ENCODE peak calls at places on chromosome X, in four cellular contexts. F is H1, C is GM12878, A is HepG2. D is an unnamed sample.

GRCh38 chrX:68945603-68946228 is 116.9 kb downstream of the EFNB1 start:
- DNase-seq in F (no peak), C (no peak), A (no peak), D (no peak)

GRCh38 chrX:25810202-25810601 is 327.9 kb upstream of the MAGEB18 start:
- DNase-seq in F (no peak), C (no peak), A (no peak), D (no peak)

GRCh38 chrX:37846141-37846540 is 1.2 kb downstream of the DYNLT3 start:
- DNase-seq in F (no peak), C (no peak), A (no peak), D (no peak)

GRCh38 chrX:72712094-72712755 is 1.9 kb downstream of the PHKA1 start:
- DNase-seq in F (no peak), C (no peak), A (no peak), D (peak; percentile 34)

GRCh38 chrX:18983711-18984380 is at the start of gene PHKA2:
- DNase-seq in F (no peak), C (no peak), A (peak; percentile 29), D (peak; percentile 83)

GRCh38 chrX:29231800-29232199 is 644.6 kb downstream of the IL1RAPL1 start:
- DNase-seq in F (no peak), C (no peak), A (no peak), D (no peak)

GRCh38 chrX:7108995-7109634 is 38.4 kb upstream of the STS start:
- DNase-seq in F (no peak), C (no peak), A (no peak), D (no peak)

GRCh38 chrX:17553451-17553850 is 178.5 kb downstream of the NHS start:
- DNase-seq in F (no peak), C (no peak), A (no peak), D (no peak)

GRCh38 chrX:96889726-96890125 is 6.0 kb downstream of the RPA4 start:
- DNase-seq in F (no peak), C (no peak), A (peak; percentile 0), D (no peak)

GRCh38 chrX:132520213-132520612 is 31.4 kb upstream of the MBNL3 start:
- DNase-seq in F (no peak), C (no peak), A (peak; percentile 40), D (no peak)

GRCh38 chrX:149398027-149398426 is 107.1 kb downstream of the IDS start:
- DNase-seq in F (peak; percentile 17), C (no peak), A (no peak), D (no peak)

GRCh38 chrX:79573760-79574159 is 206.6 kb upstream of the ITM2A start:
- DNase-seq in F (no peak), C (no peak), A (no peak), D (no peak)

GRCh38 chrX:79572566-79572965 is 205.4 kb upstream of the ITM2A start:
- DNase-seq in F (no peak), C (no peak), A (no peak), D (no peak)

GRCh38 chrX:79568309-79568708 is 201.2 kb upstream of the ITM2A start:
- DNase-seq in F (no peak), C (no peak), A (no peak), D (no peak)

DNA sequence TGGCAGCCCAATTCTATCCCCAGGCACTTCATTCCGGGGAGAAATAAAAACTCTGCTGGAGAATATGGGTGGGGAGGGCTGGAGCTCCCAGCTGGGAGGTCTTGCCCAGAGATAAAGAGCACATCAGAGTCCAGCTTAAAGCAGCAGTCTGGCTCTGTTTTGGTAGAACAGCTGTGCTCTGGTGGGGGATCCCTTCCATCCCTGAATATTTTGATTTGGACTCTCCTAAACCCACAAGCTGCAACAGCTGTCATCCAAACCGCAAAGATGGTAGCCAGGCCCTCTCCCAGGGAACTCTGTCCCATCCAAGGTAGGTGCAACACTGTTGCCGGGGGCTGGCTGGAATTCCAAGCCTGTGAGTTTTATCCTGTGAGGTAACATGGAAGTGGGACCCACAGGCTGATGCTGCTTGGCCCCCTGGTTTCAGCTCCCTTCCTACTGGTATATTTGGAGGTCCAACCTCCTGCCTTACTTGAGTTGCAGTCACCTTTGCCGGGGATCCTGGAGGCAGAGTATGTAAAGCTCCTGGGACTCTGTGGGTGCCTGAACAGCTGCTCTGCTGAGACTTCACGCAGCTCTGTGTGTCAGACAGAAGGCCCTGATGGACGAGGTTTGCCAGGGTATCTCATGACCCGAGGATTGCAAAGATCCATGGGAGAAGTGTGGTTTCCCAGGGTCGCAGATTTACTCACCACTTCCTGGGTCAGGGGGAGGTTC is 203.5 kb upstream of the ITM2A start:
- DNase-seq in F (no peak), C (no peak), A (no peak), D (no peak)
- TF ChIP-seq SIN3A in F (no peak), C (no peak), A (no peak), D (no peak)

DNA sequence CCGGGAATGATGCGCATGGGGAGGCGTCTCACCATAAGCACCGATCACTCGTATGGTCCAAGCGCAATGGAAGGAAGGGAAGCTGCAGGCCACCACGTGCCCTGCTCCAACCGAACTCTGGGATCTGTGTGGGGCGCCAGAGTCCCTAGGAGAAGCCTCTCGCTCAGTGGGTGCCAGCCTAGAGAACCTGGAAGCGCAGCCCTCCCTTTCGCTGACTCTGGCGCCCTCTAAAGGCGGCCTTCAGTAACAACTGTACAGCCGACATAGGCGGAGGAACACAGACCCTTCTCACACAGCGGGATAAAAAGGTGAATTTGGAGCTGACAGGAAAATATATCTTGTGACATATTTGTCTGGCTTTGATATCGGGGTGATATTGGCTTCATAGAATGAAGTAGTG is 76.0 kb downstream of the INTS6L start:
- DNase-seq in F (peak; percentile 19), C (no peak), A (peak; percentile 2), D (peak; percentile 60)
- TF ChIP-seq RFX5 in F (no peak), C (no peak), A (no peak), D (no peak)

GRCh38 chrX:143319526-143319925 is 197.7 kb downstream of the SPANXN3 start:
- DNase-seq in F (no peak), C (no peak), A (no peak), D (no peak)
- TF ChIP-seq SIN3A in F (no peak), C (no peak), A (no peak), D (no peak)

GRCh38 chrX:48958635-48959094 is 1.3 kb upstream of the OTUD5 start:
- DNase-seq in F (no peak), C (no peak), A (peak; percentile 21), D (no peak)
- TF ChIP-seq RFX5 in F (no peak), C (no peak), A (no peak), D (no peak)

DNA sequence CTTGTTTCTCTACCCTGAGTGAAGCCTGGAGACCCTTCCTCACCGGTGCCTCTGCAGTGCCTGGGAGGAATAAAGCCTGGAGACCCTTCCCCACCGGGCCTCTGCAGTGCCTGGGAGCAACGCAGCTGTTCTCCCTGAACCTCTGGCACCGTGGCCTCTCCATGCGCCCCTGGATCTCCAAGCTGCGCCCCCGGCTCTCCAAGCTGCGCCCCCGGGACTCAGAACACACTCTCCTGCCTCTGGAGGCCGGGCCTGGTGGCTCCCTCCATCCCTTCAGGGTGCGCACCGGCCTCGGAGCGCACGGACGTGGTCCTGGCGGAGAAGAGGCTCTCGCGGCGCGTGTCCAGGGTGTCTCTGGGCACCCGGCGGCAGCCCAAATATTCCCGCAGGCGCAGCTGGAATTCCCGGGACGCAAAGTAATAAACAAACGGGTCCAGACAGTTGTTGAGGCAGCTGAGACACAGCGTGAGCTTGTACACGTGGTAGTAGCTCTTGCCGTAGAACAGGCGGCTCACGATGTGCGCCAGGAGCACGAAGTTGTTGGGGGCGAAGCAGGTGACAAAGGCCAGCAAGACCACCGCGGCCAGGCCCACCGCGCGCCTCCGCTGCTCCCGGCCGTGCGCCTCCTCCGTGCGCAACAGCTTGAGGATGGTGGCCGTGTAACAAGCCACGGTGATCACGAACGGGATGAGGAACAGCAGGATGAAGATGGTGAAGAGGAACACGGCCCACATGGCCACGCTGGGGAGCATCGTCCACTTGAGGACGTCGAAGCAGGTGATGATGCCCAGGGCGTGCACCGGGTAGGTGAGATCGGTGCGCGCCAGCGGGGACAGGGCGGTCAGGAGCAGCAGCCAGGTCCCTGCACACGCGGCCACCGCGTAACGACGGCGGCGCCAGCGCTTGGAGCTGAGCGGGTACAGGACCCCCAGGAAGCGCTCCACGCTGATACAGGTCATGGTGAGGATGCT is 12.8 kb upstream of the ASMTL start:
- DNase-seq in F (no peak), C (no peak), A (no peak), D (no peak)
- TF ChIP-seq SIN3A in F (no peak), C (no peak), A (no peak), D (no peak)

GRCh38 chrX:101108293-101108692 is 10.3 kb downstream of the CENPI start:
- DNase-seq in F (no peak), C (no peak), A (no peak), D (no peak)
- TF ChIP-seq RFX5 in F (no peak), C (no peak), A (no peak), D (no peak)

GRCh38 chrX:39930777-39931553 is 166.8 kb downstream of the BCOR start:
- DNase-seq in F (no peak), C (no peak), A (no peak), D (no peak)

GRCh38 chrX:39928704-39929439 is 168.9 kb downstream of the BCOR start:
- DNase-seq in F (no peak), C (no peak), A (no peak), D (no peak)

GRCh38 chrX:39927380-39927779 is 170.4 kb downstream of the BCOR start:
- DNase-seq in F (no peak), C (no peak), A (no peak), D (no peak)

GRCh38 chrX:39935414-39936064 is 162.2 kb downstream of the BCOR start:
- DNase-seq in F (no peak), C (no peak), A (peak; percentile 42), D (no peak)

DNA sequence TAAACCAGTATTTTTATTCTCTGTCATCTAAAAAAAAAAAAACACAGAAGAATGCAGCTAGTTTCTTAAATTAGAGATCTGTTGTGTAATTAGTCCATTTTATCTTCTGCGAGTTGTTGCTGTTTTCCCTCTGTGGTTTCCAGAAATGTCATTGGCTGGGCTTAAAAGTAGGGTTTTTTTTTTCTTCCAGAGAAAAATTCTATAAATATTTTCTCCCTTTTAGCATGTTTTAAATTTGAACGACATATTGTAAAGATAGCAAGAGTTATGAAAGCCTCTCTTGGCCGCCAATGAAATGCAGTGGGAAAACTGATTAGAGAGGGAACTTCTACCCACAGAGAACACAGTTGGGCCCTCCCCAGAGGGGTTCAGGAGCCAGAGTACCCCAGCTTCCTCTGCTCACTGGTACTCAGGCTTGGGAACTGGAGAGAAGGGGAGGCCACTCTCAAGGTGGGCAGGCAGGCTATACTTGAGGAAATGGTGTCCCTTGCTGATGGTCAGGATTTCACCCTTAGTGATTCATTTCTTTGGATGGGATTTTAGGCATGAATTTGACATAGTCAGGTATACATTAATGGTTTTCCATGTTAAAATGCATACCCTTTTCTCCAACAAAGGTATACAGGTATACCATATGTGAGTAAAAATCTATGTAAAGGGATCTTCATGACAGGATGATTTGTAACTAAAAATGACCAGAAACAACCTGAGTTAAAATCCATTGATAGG is 166.0 kb downstream of the BCOR start:
- DNase-seq in F (no peak), C (no peak), A (no peak), D (no peak)
- TF ChIP-seq SIN3A in F (no peak), C (no peak), A (no peak), D (no peak)

D was measured in SK-N-SH.